ENCODE peak calls at places on chromosomes 7 and 10, in ten cellular contexts. I is psoas muscle, N is PC-9, P is WERI-Rb-1, X is astrocyte of the spinal cord, J is kidney, E is RWPE1, G is heart right ventricle, M is MM.1S, D is endothelial cell. B is an unnamed sample.

GRCh38 chr10:88154596-88155250 is 291.3 kb downstream of the PTEN start:
- DNase-seq in I (no peak), N (no peak), P (no peak), X (peak; percentile 32), J (no peak), E (no peak), G (no peak), M (no peak), D (no peak), B (peak; percentile 34)

GRCh38 chr10:79180619-79181221 is 112.0 kb downstream of the ZMIZ1 start:
- DNase-seq in I (no peak), N (no peak), P (no peak), X (no peak), J (peak; percentile 59), E (no peak), G (no peak), M (no peak), D (no peak), B (no peak)

GRCh38 chr7:94975316-94975715 is 67.9 kb downstream of the PPP1R9A start:
- DNase-seq in I (no peak), N (no peak), P (no peak), X (peak; percentile 80), J (no peak), E (no peak), G (no peak), M (no peak), D (no peak), B (peak; percentile 12)

GRCh38 chr10:29795856-29796255 is 161.1 kb upstream of the SVIL start:
- DNase-seq in I (no peak), N (no peak), P (no peak), X (peak; percentile 54), J (no peak), E (no peak), G (no peak), M (no peak), D (no peak), B (no peak)

GRCh38 chr7:51165337-51165736 is 151.3 kb downstream of the COBL start:
- DNase-seq in I (no peak), N (no peak), P (no peak), X (no peak), J (no peak), E (no peak), G (no peak), M (no peak), D (no peak), B (no peak)

GRCh38 chr10:78972160-78972946 is 96.4 kb upstream of the ZMIZ1 start:
- DNase-seq in I (peak; percentile 94), N (peak; percentile 81), P (peak; percentile 49), X (peak; percentile 95), J (peak; percentile 97), E (no peak), G (peak; percentile 83), M (no peak), D (peak; percentile 27), B (peak; percentile 47)

GRCh38 chr7:265192-265997 is 24.6 kb upstream of the FOXL3 start:
- DNase-seq in I (peak; percentile 46), N (no peak), P (peak; percentile 25), X (no peak), J (peak; percentile 75), E (no peak), G (no peak), M (no peak), D (no peak), B (no peak)

GRCh38 chr7:41046221-41046761 is 656.6 kb downstream of the INHBA start:
- DNase-seq in I (no peak), N (no peak), P (no peak), X (peak; percentile 84), J (no peak), E (peak; percentile 24), G (peak; percentile 18), M (no peak), D (no peak), B (peak; percentile 78)

GRCh38 chr10:7409045-7409731 is 1.6 kb downstream of the SFMBT2 start:
- DNase-seq in I (no peak), N (no peak), P (no peak), X (no peak), J (peak; percentile 80), E (peak; percentile 29), G (peak; percentile 37), M (peak; percentile 84), D (peak; percentile 29), B (peak; percentile 9)

GRCh38 chr7:100176096-100176835 is 915 bp downstream of the GPC2 start:
- DNase-seq in I (no peak), N (no peak), P (no peak), X (no peak), J (peak; percentile 25), E (no peak), G (no peak), M (no peak), D (no peak), B (no peak)

DNA sequence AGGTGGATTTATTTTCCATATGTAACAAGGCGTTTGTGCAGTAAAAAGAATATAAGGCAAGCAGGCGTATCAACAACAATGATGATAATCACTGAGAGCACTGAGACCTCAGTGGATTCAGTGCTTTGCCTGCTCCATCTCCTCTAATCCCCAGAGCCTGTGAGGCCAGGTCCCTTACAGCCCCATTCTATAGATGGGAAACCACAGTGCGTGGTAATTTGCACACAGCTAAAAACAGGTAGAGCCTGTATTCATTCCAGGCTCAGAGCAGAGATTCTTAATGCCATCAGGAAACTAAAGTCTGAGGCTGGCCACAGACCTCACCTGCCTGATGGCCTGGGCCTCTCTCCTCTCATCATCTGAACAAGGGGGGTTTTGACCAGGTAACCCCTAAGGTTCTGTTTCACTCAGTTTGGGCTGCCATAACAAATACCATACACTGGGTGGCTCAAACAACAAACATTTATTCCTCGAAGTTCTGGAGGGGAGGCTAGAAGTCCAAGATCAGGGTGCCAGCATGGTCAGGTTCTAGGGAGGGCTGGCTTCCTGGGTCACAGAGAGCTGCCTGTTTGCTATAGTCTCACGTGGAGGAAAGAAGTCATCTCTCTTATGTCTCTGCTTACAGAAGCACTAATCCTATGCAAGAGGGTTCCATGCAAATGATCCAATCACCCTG is 10.3 kb upstream of the RASSF4 start:
- DNase-seq in I (no peak), N (no peak), P (no peak), X (no peak), J (no peak), E (no peak), G (no peak), M (no peak), D (no peak), B (no peak)
- TF ChIP-seq CTCF in I (no peak), N (no peak), P (no peak), X (no peak), J (no peak), E (no peak), G (peak; percentile 35), M (no peak), D (no peak), B (no peak)

GRCh38 chr10:122656741-122657140 is 42.9 kb downstream of the C10orf120 start:
- DNase-seq in I (no peak), N (no peak), P (no peak), X (no peak), J (no peak), E (no peak), G (no peak), M (no peak), D (no peak), B (no peak)
- TF ChIP-seq CTCF in I (no peak), N (no peak), P (no peak), X (no peak), J (no peak), E (no peak), G (no peak), M (no peak), D (no peak), B (no peak)

GRCh38 chr10:104648421-104648820 is 7.3 kb downstream of the SORCS3 start:
- DNase-seq in I (no peak), N (no peak), P (no peak), X (no peak), J (no peak), E (no peak), G (no peak), M (no peak), D (no peak), B (no peak)
- TF ChIP-seq CTCF in I (no peak), N (no peak), P (no peak), X (no peak), J (no peak), E (no peak), G (no peak), M (no peak), D (no peak), B (no peak)

GRCh38 chr7:148964510-148965267 is 63.6 kb downstream of the PDIA4 start:
- DNase-seq in I (no peak), N (peak; percentile 6), P (no peak), X (no peak), J (no peak), E (no peak), G (no peak), M (no peak), D (no peak), B (no peak)

GRCh38 chr7:148962823-148963582 is 65.3 kb downstream of the PDIA4 start:
- DNase-seq in I (peak; percentile 81), N (peak; percentile 62), P (peak; percentile 71), X (peak; percentile 88), J (peak; percentile 77), E (no peak), G (peak; percentile 54), M (peak; percentile 79), D (peak; percentile 44), B (peak; percentile 72)

GRCh38 chr7:148963583-148964509 is 64.5 kb downstream of the PDIA4 start:
- DNase-seq in I (no peak), N (peak; percentile 30), P (no peak), X (peak; percentile 23), J (peak; percentile 70), E (no peak), G (no peak), M (no peak), D (peak; percentile 19), B (no peak)

GRCh38 chr7:148962515-148962822 is 65.8 kb downstream of the PDIA4 start:
- DNase-seq in I (no peak), N (no peak), P (no peak), X (no peak), J (no peak), E (no peak), G (no peak), M (no peak), D (no peak), B (no peak)

GRCh38 chr7:148967032-148967372 is 61.3 kb downstream of the PDIA4 start:
- DNase-seq in I (no peak), N (no peak), P (no peak), X (no peak), J (no peak), E (no peak), G (no peak), M (no peak), D (no peak), B (no peak)
- TF ChIP-seq CTCF in I (no peak), N (peak; percentile 44), P (no peak), X (no peak), J (no peak), E (peak; percentile 81), G (peak; percentile 35), M (no peak), D (no peak), B (no peak)

B was measured in MCF 10A.